ENCODE peak calls at places on chromosomes 1 and 21, in eight cellular contexts. C is CD4-positive, alpha-beta memory T cell; X is neural progenitor cell; P is thoracic aorta; E is tibial artery; J is right cardiac atrium; U is left ventricle myocardium inferior; G is ovary. B is an unnamed sample.

GRCh38 chr1:78005755-78006154 is 1.0 kb downstream of the DNAJB4 start:
- DNase-seq in E (no peak), P (no peak), G (peak; percentile 48), U (no peak), J (no peak), C (peak; percentile 14), X (no peak), B (peak; percentile 59)

GRCh38 chr1:165075725-165076370 is 280.7 kb downstream of the LMX1A start:
- DNase-seq in P (no peak), J (no peak), G (no peak), C (no peak), U (no peak), E (no peak), X (peak; percentile 60), B (peak; percentile 24)

GRCh38 chr1:169103443-169103842 is 3.0 kb upstream of the ATP1B1 start:
- DNase-seq in E (no peak), J (no peak), P (no peak), U (no peak), C (no peak), X (no peak), G (no peak), B (peak; percentile 98)

GRCh38 chr1:152392909-152393308 is 21.2 kb downstream of the CRNN start:
- DNase-seq in C (peak; percentile 78), J (no peak), G (no peak), E (no peak), P (no peak), X (no peak), U (no peak), B (peak; percentile 5)

GRCh38 chr1:201476670-201477344 is 7.8 kb upstream of the PHLDA3 start:
- DNase-seq in E (no peak), U (no peak), J (no peak), P (no peak), C (no peak), X (no peak), G (no peak), B (no peak)

GRCh38 chr1:14949270-14949835 is 204.2 kb upstream of the TMEM51 start:
- DNase-seq in E (no peak), U (no peak), P (no peak), G (no peak), J (no peak), X (no peak), C (no peak), B (no peak)

GRCh38 chr1:43558346-43558841 is 27.7 kb downstream of the PTPRF start:
- DNase-seq in E (no peak), J (no peak), G (peak; percentile 49), P (no peak), X (peak; percentile 77), U (no peak), C (no peak), B (peak; percentile 79)

GRCh38 chr1:64471218-64471719 is 1.3 kb downstream of the CACHD1 start:
- DNase-seq in G (peak; percentile 49), U (peak; percentile 25), J (peak; percentile 78), X (peak; percentile 78), C (no peak), P (no peak), E (peak; percentile 43), B (peak; percentile 35)

GRCh38 chr1:95216292-95216990 is 17.6 kb upstream of the RWDD3 start:
- DNase-seq in X (no peak), G (no peak), C (peak; percentile 6), P (no peak), U (no peak), J (no peak), E (no peak), B (no peak)

GRCh38 chr1:156944268-156944667 is 23.8 kb downstream of the LRRC71 start:
- DNase-seq in X (no peak), J (no peak), P (no peak), C (no peak), G (no peak), U (no peak), E (no peak), B (no peak)

GRCh38 chr21:36052860-36053766 is 7.2 kb downstream of the SETD4 start:
- DNase-seq in C (no peak), J (no peak), G (no peak), X (no peak), E (no peak), U (no peak), P (no peak), B (no peak)

GRCh38 chr1:214660900-214661299 is 57.9 kb downstream of the CENPF start:
- DNase-seq in J (no peak), C (no peak), P (no peak), U (no peak), G (peak; percentile 43), X (peak; percentile 19), E (no peak), B (no peak)

GRCh38 chr1:168057355-168057754 is 79.4 kb downstream of the GPR161 start:
- DNase-seq in C (no peak), G (no peak), X (no peak), U (no peak), J (no peak), P (no peak), E (no peak), B (no peak)

GRCh38 chr1:74193908-74194307 is 4.1 kb downstream of the LRRIQ3 start:
- DNase-seq in E (no peak), J (no peak), G (no peak), P (no peak), U (no peak), X (no peak), C (no peak), B (no peak)

GRCh38 chr1:209884665-209885117 is 53.3 kb upstream of the SYT14 start:
- DNase-seq in G (peak; percentile 27), P (peak; percentile 25), U (no peak), E (peak; percentile 79), X (no peak), C (no peak), J (no peak), B (peak; percentile 63)

GRCh38 chr1:62765981-62766380 is 18.0 kb upstream of the ATG4C start:
- DNase-seq in E (no peak), U (no peak), G (no peak), J (no peak), C (no peak), P (no peak), X (no peak), B (no peak)

GRCh38 chr1:230151924-230152468 is 85.0 kb downstream of the GALNT2 start:
- DNase-seq in E (no peak), P (no peak), C (no peak), G (no peak), J (no peak), U (no peak), X (no peak), B (no peak)

GRCh38 chr1:230149751-230150584 is 82.9 kb downstream of the GALNT2 start:
- DNase-seq in P (no peak), J (no peak), E (no peak), G (no peak), X (no peak), C (no peak), U (no peak), B (no peak)

GRCh38 chr1:230155021-230155420 is 88.0 kb downstream of the GALNT2 start:
- DNase-seq in G (no peak), U (no peak), E (no peak), J (no peak), P (no peak), X (no peak), C (no peak), B (no peak)

GRCh38 chr1:230153655-230154296 is 86.7 kb downstream of the GALNT2 start:
- DNase-seq in J (no peak), U (no peak), E (peak; percentile 52), C (no peak), P (no peak), X (peak; percentile 65), G (no peak), B (no peak)

GRCh38 chr1:230152999-230153398 is 86.0 kb downstream of the GALNT2 start:
- DNase-seq in J (no peak), G (no peak), X (no peak), P (no peak), E (no peak), C (no peak), U (no peak), B (no peak)
- H3K4me1 ChIP-seq in J (peaks cover 27% of the 10 kb centered on the region), G (peaks cover 15% of the 10 kb centered on the region), X (peaks cover 59% of the 10 kb centered on the region), P (peaks cover 62% of the 10 kb centered on the region), E (no peaks in the 10 kb centered on the region), C (peaks cover 3% of the 10 kb centered on the region), U (peaks cover 58% of the 10 kb centered on the region), B (peaks cover 5% of the 10 kb centered on the region)

GRCh38 chr1:49197081-49197480 is 420.4 kb upstream of the BEND5 start:
- DNase-seq in E (no peak), J (no peak), G (no peak), P (no peak), C (no peak), X (no peak), U (no peak), B (no peak)
- H3K9me3 ChIP-seq in E (peaks cover 3% of the 10 kb centered on the region), J (no peaks in the 10 kb centered on the region), G (no peaks in the 10 kb centered on the region), P (no peaks in the 10 kb centered on the region), C (no peaks in the 10 kb centered on the region), X (peaks cover 56% of the 10 kb centered on the region), U (peaks cover 20% of the 10 kb centered on the region), B (no peaks in the 10 kb centered on the region)

GRCh38 chr1:225999912-226000337 is 782 bp upstream of the SDE2 start:
- DNase-seq in X (no peak), E (no peak), J (no peak), P (no peak), U (no peak), G (no peak), C (peak; percentile 77), B (peak; percentile 32)
- H3K4me1 ChIP-seq in X (peaks cover 27% of the 10 kb centered on the region), E (no peaks in the 10 kb centered on the region), J (peaks cover 2% of the 10 kb centered on the region), P (peaks cover 51% of the 10 kb centered on the region), U (peaks cover 81% of the 10 kb centered on the region), G (peaks cover 2% of the 10 kb centered on the region), C (peaks cover 81% of the 10 kb centered on the region), B (peaks cover 2% of the 10 kb centered on the region)

GRCh38 chr21:40625991-40626390 is 221.0 kb downstream of the DSCAM start:
- DNase-seq in G (no peak), J (no peak), P (no peak), E (no peak), C (no peak), U (no peak), X (no peak), B (no peak)

GRCh38 chr21:40635336-40635735 is 211.6 kb downstream of the DSCAM start:
- DNase-seq in C (no peak), G (no peak), X (no peak), U (no peak), J (no peak), E (no peak), P (no peak), B (no peak)

GRCh38 chr21:40634141-40634540 is 212.8 kb downstream of the DSCAM start:
- DNase-seq in U (no peak), G (no peak), X (no peak), C (no peak), E (no peak), P (no peak), J (no peak), B (no peak)

GRCh38 chr21:40631201-40631600 is 215.8 kb downstream of the DSCAM start:
- DNase-seq in E (no peak), J (no peak), P (no peak), G (no peak), C (no peak), X (no peak), U (no peak), B (no peak)
- H3K9me3 ChIP-seq in E (no peaks in the 10 kb centered on the region), J (no peaks in the 10 kb centered on the region), P (no peaks in the 10 kb centered on the region), G (no peaks in the 10 kb centered on the region), C (no peaks in the 10 kb centered on the region), X (no peaks in the 10 kb centered on the region), U (no peaks in the 10 kb centered on the region), B (no peaks in the 10 kb centered on the region)